ENCODE peak calls at places on chromosomes 13 and 19, in ten cellular contexts. J is fibroblast of lung; P is mucosa of descending colon; L is body of pancreas; T is CD8-positive, alpha-beta T cell; U is heart right ventricle; D is mammary epithelial cell; Q is CD4-positive, CD25-positive, alpha-beta regulatory T cell; K is IMR-90; Z is HAP-1. O is an unnamed sample.
A peak's percentile ranks its signal among the peaks of the same experiment; 100 is the strongest.

GRCh38 chr19:33683881-33684549 is 62.3 kb downstream of the CHST8 start:
- DNase-seq in J (peak; percentile 49), P (peak; percentile 31), L (peak; percentile 38), T (no peak), U (peak; percentile 33), D (peak; percentile 55), Q (peak; percentile 1), K (peak; percentile 18), Z (no peak), O (no peak)

GRCh38 chr13:29369060-29369743 is 226.3 kb downstream of the SLC7A1 start:
- DNase-seq in J (peak; percentile 23), P (no peak), L (no peak), T (no peak), U (no peak), D (peak; percentile 25), Q (peak; percentile 8), K (peak; percentile 34), Z (peak; percentile 45), O (peak; percentile 25)

GRCh38 chr13:50222569-50223332 is 207.5 kb downstream of the KCNRG start:
- DNase-seq in J (peak; percentile 77), P (peak; percentile 55), L (peak; percentile 48), T (no peak), U (peak; percentile 76), D (peak; percentile 96), Q (no peak), K (peak; percentile 68), Z (no peak), O (no peak)

GRCh38 chr13:109569938-109570711 is 216.3 kb downstream of the IRS2 start:
- DNase-seq in J (no peak), P (no peak), L (no peak), T (peak; percentile 52), U (no peak), D (no peak), Q (peak; percentile 73), K (no peak), Z (no peak), O (no peak)

GRCh38 chr13:109000207-109000606 is 370.8 kb downstream of the MYO16 start:
- DNase-seq in J (no peak), P (no peak), L (no peak), T (no peak), U (no peak), D (no peak), Q (no peak), K (no peak), Z (no peak), O (no peak)

GRCh38 chr13:36358352-36358751 is 12.2 kb upstream of the SPART start:
- DNase-seq in J (no peak), P (no peak), L (no peak), T (no peak), U (no peak), D (no peak), Q (no peak), K (no peak), Z (no peak), O (no peak)

GRCh38 chr13:89402211-89402610 is 1731.0 kb downstream of the SLITRK5 start:
- DNase-seq in J (no peak), P (no peak), L (no peak), T (no peak), U (no peak), D (no peak), Q (no peak), K (no peak), Z (no peak), O (no peak)

GRCh38 chr13:36493046-36493445 is 60.8 kb downstream of the CCNA1 start:
- DNase-seq in J (no peak), P (no peak), L (no peak), T (no peak), U (no peak), D (no peak), Q (no peak), K (no peak), Z (no peak), O (no peak)

GRCh38 chr13:51425410-51426042 is 27.3 kb downstream of the INTS6 start:
- DNase-seq in J (peak; percentile 59), P (no peak), L (no peak), T (no peak), U (no peak), D (no peak), Q (no peak), K (peak; percentile 60), Z (peak; percentile 72), O (no peak)

GRCh38 chr13:107585466-107585865 is 629.9 kb downstream of the LIG4 start:
- DNase-seq in J (peak; percentile 21), P (no peak), L (no peak), T (no peak), U (no peak), D (no peak), Q (no peak), K (peak; percentile 46), Z (no peak), O (peak; percentile 36)

GRCh38 chr19:16605552-16605951 is 22.5 kb downstream of the MED26 start:
- DNase-seq in J (no peak), P (no peak), L (no peak), T (no peak), U (no peak), D (no peak), Q (no peak), K (no peak), Z (no peak), O (peak; percentile 62)

GRCh38 chr13:68234278-68234677 is 1004.1 kb upstream of the PCDH9 start:
- DNase-seq in J (peak; percentile 37), P (no peak), L (no peak), T (no peak), U (no peak), D (peak; percentile 5), Q (no peak), K (no peak), Z (peak; percentile 17), O (peak; percentile 14)

GRCh38 chr13:94427313-94427712 is 52.2 kb downstream of the DCT start:
- DNase-seq in J (no peak), P (no peak), L (no peak), T (no peak), U (no peak), D (no peak), Q (no peak), K (no peak), Z (no peak), O (no peak)

GRCh38 chr19:33302974-33303790 is 848 bp upstream of the CEBPA start:
- DNase-seq in J (peak; percentile 57), P (peak; percentile 76), L (peak; percentile 68), T (no peak), U (peak; percentile 58), D (peak; percentile 54), Q (no peak), K (peak; percentile 41), Z (peak; percentile 45), O (peak; percentile 74)

GRCh38 chr13:62482351-62482750 is 1066.7 kb upstream of the PCDH20 start:
- DNase-seq in J (peak; percentile 18), P (no peak), L (no peak), T (no peak), U (no peak), D (no peak), Q (no peak), K (no peak), Z (no peak), O (no peak)

GRCh38 chr19:52138614-52139290 is 986 bp downstream of the ZNF616 start:
- DNase-seq in J (peak; percentile 40), P (peak; percentile 40), L (peak; percentile 17), T (no peak), U (no peak), D (no peak), Q (peak; percentile 34), K (peak; percentile 19), Z (peak; percentile 42), O (peak; percentile 69)

GRCh38 chr19:2329162-2329505 is 650 bp downstream of the SPPL2B start:
- DNase-seq in J (no peak), P (no peak), L (no peak), T (no peak), U (no peak), D (no peak), Q (no peak), K (no peak), Z (no peak), O (no peak)
- H3K4me1 ChIP-seq in J (peaks cover 5% of the 10 kb centered on the region), P (peaks cover 57% of the 10 kb centered on the region), L (peaks cover 67% of the 10 kb centered on the region), T (peaks cover 66% of the 10 kb centered on the region), U (peaks cover 48% of the 10 kb centered on the region), D (peaks cover 13% of the 10 kb centered on the region), Q (peaks cover 28% of the 10 kb centered on the region), K (peaks cover 4% of the 10 kb centered on the region), Z (peaks cover 11% of the 10 kb centered on the region), O (peaks cover 33% of the 10 kb centered on the region)

DNA sequence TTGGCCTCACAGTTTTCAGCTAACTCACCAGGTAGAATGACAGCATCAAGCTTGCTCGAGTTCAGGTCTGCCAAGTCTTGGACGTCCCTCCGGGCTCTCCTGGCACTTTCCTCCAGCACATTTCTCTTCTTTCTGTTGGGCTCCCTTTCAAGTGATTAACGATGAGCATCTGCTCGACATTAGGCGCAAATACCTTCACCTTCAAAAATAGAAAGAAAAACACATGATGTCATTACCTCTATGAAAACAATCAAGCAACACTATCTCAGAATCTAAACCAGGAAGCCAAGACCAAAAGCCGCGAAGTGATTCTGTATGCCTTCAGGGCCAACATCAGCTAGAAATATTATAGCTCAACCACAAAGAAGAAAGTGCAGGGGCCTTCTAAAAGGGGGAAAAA is 15.4 kb upstream of the CLN5 start:
- DNase-seq in J (peak; percentile 87), P (no peak), L (no peak), T (peak; percentile 27), U (no peak), D (peak; percentile 89), Q (peak; percentile 33), K (no peak), Z (no peak), O (no peak)
- H3K4me3 ChIP-seq in J (no peak overlapping the region), P (no peak overlapping the region), L (no peak overlapping the region), T (no peak overlapping the region), U (no peak overlapping the region), D (no peak overlapping the region), Q (peak overlapping the region; percentile 8), K (no peak overlapping the region), Z (no peak overlapping the region), O (no peak overlapping the region)

GRCh38 chr19:15291666-15292065 is 40.7 kb downstream of the BRD4 start:
- DNase-seq in J (no peak), P (no peak), L (no peak), T (no peak), U (no peak), D (no peak), Q (no peak), K (peak; percentile 81), Z (no peak), O (no peak)
- H3K4me1 ChIP-seq in J (peaks cover 42% of the 10 kb centered on the region), P (peaks cover 62% of the 10 kb centered on the region), L (peaks cover 84% of the 10 kb centered on the region), T (peaks cover 92% of the 10 kb centered on the region), U (peaks cover 100% of the 10 kb centered on the region), D (peaks cover 55% of the 10 kb centered on the region), Q (peaks cover 98% of the 10 kb centered on the region), K (peaks cover 44% of the 10 kb centered on the region), Z (peaks cover 31% of the 10 kb centered on the region), O (peaks cover 48% of the 10 kb centered on the region)

DNA sequence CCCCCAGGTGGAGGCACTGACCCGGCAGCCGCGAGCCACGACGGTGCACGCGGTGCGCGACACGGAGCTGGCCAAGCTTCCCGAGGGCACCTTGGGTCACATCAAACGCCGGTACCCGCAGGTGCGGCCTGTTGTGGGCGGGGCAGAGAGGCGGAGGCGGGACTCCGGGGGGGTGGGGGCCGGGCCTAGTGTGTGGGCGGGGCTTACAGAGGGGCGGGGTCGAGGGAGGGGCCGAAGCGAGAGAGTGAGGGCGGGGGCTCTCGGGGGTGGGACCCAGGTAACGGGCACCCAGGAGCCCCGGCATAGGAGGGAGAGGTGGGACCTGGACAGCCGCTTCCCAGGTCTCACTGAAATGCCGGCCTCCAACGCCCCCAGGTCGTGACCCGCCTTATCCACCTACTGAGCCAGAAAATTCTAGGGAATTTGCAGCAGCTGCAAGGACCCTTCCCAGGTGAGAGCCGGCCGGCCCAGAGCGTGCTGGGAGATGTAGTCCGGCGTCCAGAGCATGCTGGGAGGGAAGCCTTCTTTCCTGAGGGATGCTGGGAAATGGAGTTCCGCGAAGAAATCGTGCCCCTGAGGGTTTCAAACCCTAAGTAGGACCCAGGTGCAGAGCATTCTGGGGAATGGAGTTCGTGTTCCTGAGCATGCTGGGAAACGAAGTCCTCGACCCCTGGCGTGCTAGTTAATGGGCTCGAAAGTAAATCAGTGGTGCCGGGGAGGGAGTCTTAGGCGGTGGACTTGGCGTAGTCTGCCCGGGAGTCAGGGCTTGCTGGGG is 15.7 kb downstream of the PNPLA6 start:
- DNase-seq in J (peak; percentile 47), P (peak; percentile 86), L (peak; percentile 91), T (peak; percentile 46), U (peak; percentile 69), D (peak; percentile 9), Q (peak; percentile 67), K (peak; percentile 30), Z (peak; percentile 29), O (peak; percentile 82)
- H3K4me3 ChIP-seq in J (no peak overlapping the region), P (no peak overlapping the region), L (no peak overlapping the region), T (no peak overlapping the region), U (peak overlapping the region; percentile 42), D (no peak overlapping the region), Q (no peak overlapping the region), K (no peak overlapping the region), Z (no peak overlapping the region), O (peak overlapping the region; percentile 31)